ENCODE peak calls at places on chromosomes 16 and 17, in ten cellular contexts. J, E, Y, O, K, A, C, F, I and U are unnamed samples.

GRCh38 chr17:80082403-80083135 is 18.8 kb upstream of the GAA start:
- DNase-seq in J (peak), E (peak), Y (peak), O (peak), K (peak), A (peak), C (peak), F (peak), I (peak), U (peak)

GRCh38 chr16:66388350-66389139 is 22.1 kb downstream of the CDH5 start:
- DNase-seq in J (no peak), E (no peak), Y (no peak), O (no peak), K (no peak), A (no peak), C (no peak), F (no peak), I (no peak), U (no peak)

GRCh38 chr16:81514041-81514559 is 69.5 kb downstream of the CMIP start:
- DNase-seq in J (peak), E (peak), Y (no peak), O (no peak), K (no peak), A (no peak), C (no peak), F (no peak), I (peak), U (no peak)

GRCh38 chr17:48995871-48996695 is 1.1 kb upstream of the IGF2BP1 start:
- DNase-seq in J (peak), E (no peak), Y (no peak), O (no peak), K (no peak), A (peak), C (peak), F (peak), I (no peak), U (no peak)

GRCh38 chr17:2215616-2216364 is 87.8 kb downstream of the SMG6 start:
- DNase-seq in J (peak), E (peak), Y (peak), O (no peak), K (peak), A (peak), C (peak), F (peak), I (peak), U (no peak)

GRCh38 chr17:1577186-1577585 is 14.6 kb upstream of the PITPNA start:
- DNase-seq in J (peak), E (peak), Y (peak), O (peak), K (peak), A (no peak), C (no peak), F (no peak), I (peak), U (peak)

GRCh38 chr17:67378444-67379250 is 1.6 kb downstream of the PITPNC1 start:
- DNase-seq in J (peak), E (peak), Y (peak), O (peak), K (peak), A (peak), C (peak), F (peak), I (peak), U (peak)

GRCh38 chr16:57711-58110 is 4.1 kb downstream of the SNRNP25 start:
- DNase-seq in J (no peak), E (no peak), Y (no peak), O (no peak), K (no peak), A (no peak), C (no peak), F (no peak), I (no peak), U (no peak)

GRCh38 chr16:87853411-87854052 is 15.8 kb downstream of the SLC7A5 start:
- DNase-seq in J (peak), E (peak), Y (peak), O (peak), K (peak), A (peak), C (peak), F (peak), I (peak), U (peak)

GRCh38 chr16:70693231-70693671 is 7.4 kb upstream of the MTSS2 start:
- DNase-seq in J (no peak), E (no peak), Y (no peak), O (no peak), K (no peak), A (no peak), C (no peak), F (no peak), I (no peak), U (no peak)

GRCh38 chr16:56851671-56852400 is 13.2 kb upstream of the SLC12A3 start:
- DNase-seq in J (no peak), E (no peak), Y (no peak), O (no peak), K (no peak), A (peak), C (no peak), F (no peak), I (no peak), U (no peak)

GRCh38 chr17:80730739-80731138 is 186.1 kb downstream of the RPTOR start:
- DNase-seq in J (no peak), E (no peak), Y (no peak), O (no peak), K (no peak), A (no peak), C (no peak), F (no peak), I (no peak), U (no peak)

GRCh38 chr16:20743591-20743990 is 2.0 kb upstream of the THUMPD1 start:
- DNase-seq in J (no peak), E (no peak), Y (no peak), O (no peak), K (no peak), A (no peak), C (no peak), F (no peak), I (no peak), U (no peak)

GRCh38 chr17:28907052-28907438 is 4.2 kb upstream of the DHRS13 start:
- DNase-seq in J (no peak), E (no peak), Y (no peak), O (no peak), K (no peak), A (no peak), C (no peak), F (no peak), I (no peak), U (peak)

GRCh38 chr17:50591338-50591737 is 30.8 kb downstream of the CACNA1G start:
- DNase-seq in J (no peak), E (no peak), Y (no peak), O (no peak), K (no peak), A (no peak), C (no peak), F (no peak), I (no peak), U (no peak)

GRCh38 chr17:7294614-7295153 is at the start of gene YBX2:
- DNase-seq in J (peak), E (peak), Y (no peak), O (peak), K (no peak), A (peak), C (peak), F (peak), I (peak), U (peak)

GRCh38 chr17:77677210-77677609 is 281.3 kb upstream of the TNRC6C start:
- DNase-seq in J (no peak), E (no peak), Y (no peak), O (no peak), K (peak), A (no peak), C (no peak), F (no peak), I (no peak), U (no peak)

GRCh38 chr17:74527081-74527480 is 4.2 kb downstream of the CD300LB start:
- DNase-seq in J (no peak), E (peak), Y (no peak), O (no peak), K (no peak), A (no peak), C (no peak), F (no peak), I (no peak), U (no peak)

GRCh38 chr16:3454631-3455147 is 11.2 kb downstream of the NAA60 start:
- DNase-seq in J (no peak), E (no peak), Y (no peak), O (no peak), K (no peak), A (no peak), C (no peak), F (no peak), I (no peak), U (no peak)

GRCh38 chr16:88049561-88050545 is 98.6 kb downstream of the BANP start:
- DNase-seq in J (no peak), E (no peak), Y (no peak), O (no peak), K (no peak), A (no peak), C (peak), F (no peak), I (no peak), U (no peak)

GRCh38 chr17:29760771-29761682 is 138.3 kb upstream of the CORO6 start:
- DNase-seq in J (peak), E (peak), Y (peak), O (peak), K (peak), A (peak), C (peak), F (peak), I (peak), U (peak)

GRCh38 chr16:68234188-68235104 is 1.5 kb downstream of the ESRP2 start:
- DNase-seq in J (no peak), E (no peak), Y (peak), O (peak), K (peak), A (peak), C (no peak), F (no peak), I (no peak), U (peak)

GRCh38 chr17:47872019-47872650 is 21.2 kb upstream of the SP6 start:
- DNase-seq in J (no peak), E (no peak), Y (no peak), O (peak), K (no peak), A (peak), C (no peak), F (peak), I (no peak), U (no peak)

GRCh38 chr17:37182786-37183185 is 193.0 kb upstream of the C17orf78 start:
- DNase-seq in J (no peak), E (no peak), Y (no peak), O (no peak), K (no peak), A (no peak), C (no peak), F (no peak), I (no peak), U (peak)

GRCh38 chr16:80500116-80500859 is 40.5 kb upstream of the DYNLRB2 start:
- DNase-seq in J (no peak), E (no peak), Y (no peak), O (no peak), K (no peak), A (no peak), C (no peak), F (no peak), I (no peak), U (no peak)

GRCh38 chr17:37064956-37065355 is 116.2 kb downstream of the AATF start:
- DNase-seq in J (no peak), E (no peak), Y (no peak), O (no peak), K (no peak), A (no peak), C (no peak), F (no peak), I (no peak), U (no peak)

GRCh38 chr16:67011274-67011673 is 17.7 kb upstream of the CBFB start:
- DNase-seq in J (no peak), E (no peak), Y (no peak), O (no peak), K (no peak), A (no peak), C (no peak), F (no peak), I (no peak), U (no peak)

GRCh38 chr17:81267390-81268067 is 27.6 kb downstream of the SLC38A10 start:
- DNase-seq in J (no peak), E (no peak), Y (no peak), O (no peak), K (no peak), A (no peak), C (no peak), F (no peak), I (no peak), U (no peak)

GRCh38 chr16:55502801-55503366 is 6.0 kb upstream of the LPCAT2 start:
- DNase-seq in J (no peak), E (peak), Y (peak), O (peak), K (peak), A (no peak), C (peak), F (peak), I (peak), U (peak)

GRCh38 chr17:69997332-69997731 is 77.7 kb upstream of the KCNJ16 start:
- DNase-seq in J (no peak), E (no peak), Y (no peak), O (no peak), K (no peak), A (no peak), C (no peak), F (no peak), I (no peak), U (no peak)

GRCh38 chr16:16992986-16993783 is 477.6 kb downstream of the XYLT1 start:
- DNase-seq in J (no peak), E (peak), Y (no peak), O (no peak), K (no peak), A (no peak), C (no peak), F (peak), I (no peak), U (no peak)

GRCh38 chr16:16997349-16997748 is 473.4 kb downstream of the XYLT1 start:
- DNase-seq in J (no peak), E (no peak), Y (no peak), O (no peak), K (no peak), A (no peak), C (no peak), F (no peak), I (no peak), U (no peak)

GRCh38 chr16:16994831-16995230 is 475.9 kb downstream of the XYLT1 start:
- DNase-seq in J (no peak), E (no peak), Y (no peak), O (no peak), K (no peak), A (no peak), C (no peak), F (no peak), I (no peak), U (no peak)

GRCh38 chr16:17001471-17001870 is 469.3 kb downstream of the XYLT1 start:
- DNase-seq in J (no peak), E (no peak), Y (no peak), O (no peak), K (no peak), A (no peak), C (no peak), F (no peak), I (no peak), U (no peak)

DNA sequence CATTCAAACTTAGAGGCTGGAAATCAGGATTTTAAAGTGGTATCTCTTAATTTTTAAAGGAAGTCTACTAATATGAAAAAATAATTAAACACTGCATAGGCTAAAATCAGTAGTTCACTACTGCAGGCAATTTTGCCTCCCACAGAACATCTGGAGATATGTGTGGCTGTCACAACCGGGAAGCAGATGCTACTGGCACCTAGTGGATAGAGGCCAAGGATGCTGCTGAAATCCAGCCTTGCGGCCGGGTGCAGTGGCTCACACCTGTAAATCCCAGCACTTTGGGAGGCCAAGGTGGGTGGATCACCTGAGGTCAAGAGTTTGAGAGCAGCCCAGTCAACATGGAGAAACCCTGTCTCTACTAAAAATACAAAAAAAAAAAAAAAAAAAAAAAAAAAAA is 473.9 kb downstream of the XYLT1 start:
- DNase-seq in J (no peak), E (no peak), Y (no peak), O (no peak), K (no peak), A (peak), C (no peak), F (no peak), I (no peak), U (no peak)
- TF ChIP-seq CTCF in J (no peak), E (no peak), Y (no peak), O (no peak), K (no peak), A (no peak), C (no peak), F (no peak), I (no peak), U (no peak)

GRCh38 chr17:64506576-64507417 is at the start of gene CEP95:
- DNase-seq in J (peak), E (peak), Y (peak), O (peak), K (peak), A (peak), C (peak), F (peak), I (peak), U (peak)
- TF ChIP-seq CTCF in J (no peak), E (no peak), Y (no peak), O (no peak), K (no peak), A (no peak), C (no peak), F (no peak), I (no peak), U (no peak)

DNA sequence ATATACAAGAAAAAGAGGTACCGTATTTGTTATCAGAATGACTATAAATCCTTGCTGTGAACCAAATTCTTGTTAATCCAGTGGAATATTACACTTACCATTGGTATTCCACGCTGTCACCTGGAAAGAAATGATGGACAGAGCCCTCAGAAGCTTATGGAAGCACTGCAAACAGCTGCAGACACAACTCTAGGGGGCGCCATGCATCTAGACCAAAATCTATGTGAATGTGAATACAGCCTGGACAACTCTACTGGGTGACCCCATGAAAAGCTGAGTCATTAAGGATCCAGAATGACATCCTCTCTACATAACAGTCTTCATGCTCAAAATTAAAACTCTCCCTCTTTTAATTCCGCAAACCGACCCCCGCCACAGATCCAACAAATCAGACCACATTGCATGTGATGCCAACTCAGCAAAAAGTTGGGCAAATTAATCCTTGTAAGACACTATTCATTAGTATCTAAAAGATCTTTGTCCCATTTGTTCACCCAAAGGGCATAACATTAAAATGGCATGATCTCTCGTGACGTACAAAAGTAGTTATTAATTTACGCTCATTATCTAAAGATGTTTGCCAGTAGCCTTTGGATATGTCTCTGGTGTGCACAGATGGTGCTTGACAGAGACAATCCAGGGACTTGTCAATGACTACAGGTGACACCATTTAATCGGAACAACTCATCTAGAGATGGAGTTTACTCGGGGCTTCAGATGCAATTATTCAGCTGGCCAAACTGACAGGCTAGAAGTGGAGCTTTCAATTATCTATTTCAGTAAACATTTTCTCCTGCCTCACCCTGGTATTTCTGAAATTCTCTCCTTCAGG is 552.7 kb upstream of the PSMD7 start:
- DNase-seq in J (no peak), E (no peak), Y (no peak), O (peak), K (no peak), A (peak), C (peak), F (no peak), I (no peak), U (no peak)
- TF ChIP-seq CTCF in J (no peak), E (no peak), Y (no peak), O (no peak), K (peak), A (peak), C (peak), F (peak), I (no peak), U (no peak)

DNA sequence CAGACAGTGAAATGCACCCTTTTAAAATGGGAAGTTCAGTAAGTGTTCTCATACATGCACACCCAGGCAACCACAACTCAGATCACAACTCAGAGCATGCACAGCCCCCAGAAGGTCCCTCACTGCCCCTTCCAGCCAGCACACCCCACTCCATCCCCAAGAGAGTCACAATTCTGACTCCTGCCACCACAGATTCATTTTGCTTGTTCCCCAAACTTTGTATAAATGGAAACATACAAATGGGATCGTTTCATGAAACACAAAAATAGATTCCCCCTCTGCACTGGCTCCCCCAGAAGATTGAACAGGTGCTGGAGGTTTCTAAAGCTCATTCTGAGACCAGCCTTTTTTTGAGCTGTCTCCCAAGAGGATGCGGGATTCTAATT is 3.3 kb upstream of the TNFRSF13B start:
- DNase-seq in J (no peak), E (peak), Y (no peak), O (no peak), K (no peak), A (no peak), C (no peak), F (no peak), I (no peak), U (no peak)
- TF ChIP-seq CTCF in J (no peak), E (no peak), Y (no peak), O (no peak), K (no peak), A (no peak), C (no peak), F (no peak), I (no peak), U (no peak)

DNA sequence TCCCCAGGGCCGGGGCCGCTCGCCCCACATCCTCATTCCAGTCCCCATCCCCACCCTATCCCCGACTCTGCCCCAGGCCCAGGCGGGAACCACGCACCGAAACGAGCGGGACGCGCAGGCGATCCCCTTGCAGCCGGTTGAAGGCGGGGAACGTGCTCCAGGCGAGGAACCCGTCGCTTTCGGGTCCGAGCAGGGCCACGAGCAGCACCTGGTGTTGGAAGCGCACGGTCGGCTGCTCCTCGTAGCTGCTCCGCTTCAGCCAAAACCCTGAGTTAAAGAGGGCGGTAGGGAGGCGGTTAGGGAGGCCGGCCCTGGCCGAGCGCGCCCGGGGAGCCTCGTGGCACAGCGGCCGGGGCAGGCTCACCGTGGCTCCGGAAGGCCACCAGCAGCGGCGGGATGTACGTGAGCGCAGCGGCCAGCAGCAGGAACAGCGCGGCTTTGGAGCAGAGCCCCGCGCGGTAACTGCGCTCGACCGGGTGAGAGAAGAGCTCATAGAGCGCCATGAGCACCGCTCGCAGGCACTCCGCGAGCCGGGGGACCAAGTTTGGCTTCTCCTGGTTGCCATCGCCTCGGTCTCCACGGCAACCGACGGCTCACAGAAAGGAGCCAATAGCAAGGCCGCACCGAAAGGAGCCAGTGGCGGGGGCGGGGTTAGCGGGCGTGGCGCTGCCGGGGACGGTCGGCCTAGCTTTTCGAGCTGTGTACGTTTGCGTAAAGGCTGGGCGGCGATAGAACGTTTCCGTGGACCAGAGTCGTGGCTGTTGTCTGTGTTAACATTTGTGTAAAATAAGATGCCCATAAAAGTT is at the start of gene TMEM231:
- DNase-seq in J (peak), E (peak), Y (peak), O (peak), K (peak), A (peak), C (peak), F (peak), I (peak), U (peak)
- TF ChIP-seq CTCF in J (no peak), E (peak), Y (no peak), O (no peak), K (no peak), A (no peak), C (peak), F (no peak), I (no peak), U (no peak)